ENCODE peak calls at places on chromosomes 6 and 20, in four cellular contexts. F is OCI-LY7, P is HCT116, M is K562. K is an unnamed sample.

GRCh38 chr6:138264372-138264880 is 46.1 kb upstream of the PBOV1 start:
- DNase-seq in P (no peak), M (no peak), F (no peak), K (no peak)

GRCh38 chr6:30380464-30380863 is 35.5 kb downstream of the RPP21 start:
- DNase-seq in M (no peak), F (no peak), P (no peak), K (no peak)

GRCh38 chr6:30518505-30518850 is 29.2 kb downstream of the HLA-E start:
- DNase-seq in M (no peak), F (peak; percentile 43), P (no peak), K (no peak)

GRCh38 chr20:56985286-56985685 is 281.2 kb downstream of the BMP7 start:
- DNase-seq in P (no peak), M (no peak), F (no peak), K (no peak)

GRCh38 chr6:139308936-139309603 is 17.3 kb upstream of the TXLNB start:
- DNase-seq in P (no peak), M (no peak), F (no peak), K (no peak)

GRCh38 chr20:8043687-8044278 is 24.2 kb upstream of the TMX4 start:
- DNase-seq in F (peak; percentile 75), P (peak; percentile 60), M (peak; percentile 42), K (peak; percentile 12)

GRCh38 chr20:2932497-2932896 is 59.2 kb downstream of the PTPRA start:
- DNase-seq in F (no peak), P (no peak), M (no peak), K (no peak)

GRCh38 chr6:163867518-163868292 is 453.2 kb downstream of the QKI start:
- DNase-seq in P (no peak), F (no peak), M (no peak), K (no peak)

GRCh38 chr6:136920858-136921520 is 1.1 kb upstream of the SLC35D3 start:
- DNase-seq in F (no peak), P (no peak), M (no peak), K (no peak)

GRCh38 chr6:170444811-170445211 is 108.3 kb downstream of the PSMB1 start:
- DNase-seq in P (no peak), F (no peak), M (no peak), K (no peak)

GRCh38 chr20:3720626-3721025 is 8.2 kb upstream of the SIGLEC1 start:
- DNase-seq in P (no peak), F (no peak), M (no peak), K (no peak)

GRCh38 chr6:125631165-125631564 is 118.3 kb upstream of the HEY2 start:
- DNase-seq in F (no peak), M (no peak), P (no peak), K (no peak)

GRCh38 chr6:14975124-14975815 is 270.6 kb upstream of the JARID2 start:
- DNase-seq in M (no peak), P (no peak), F (peak; percentile 21), K (no peak)

GRCh38 chr6:10720229-10720959 is 2.5 kb upstream of the TMEM14C start:
- DNase-seq in M (no peak), P (no peak), F (no peak), K (no peak)

GRCh38 chr20:1122388-1123315 is 4.2 kb downstream of the PSMF1 start:
- DNase-seq in P (no peak), M (no peak), F (no peak), K (peak; percentile 20)

GRCh38 chr6:16494781-16495180 is 256.4 kb downstream of the GMPR start:
- DNase-seq in M (no peak), F (no peak), P (no peak), K (no peak)

GRCh38 chr6:95649451-95649850 is 72.1 kb downstream of the MANEA start:
- DNase-seq in F (no peak), P (no peak), M (no peak), K (no peak)

GRCh38 chr6:111911428-111911827 is 38.2 kb upstream of the FYN start:
- DNase-seq in M (no peak), F (no peak), P (no peak), K (no peak)

GRCh38 chr6:84766796-84767590 is 2.6 kb upstream of the TBX18 start:
- DNase-seq in M (no peak), F (no peak), P (no peak), K (no peak)

GRCh38 chr20:46415773-46416172 is 9.4 kb upstream of the ELMO2 start:
- DNase-seq in M (no peak), F (no peak), P (no peak), K (no peak)

GRCh38 chr6:117547688-117548621 is 54.4 kb downstream of the GOPC start:
- DNase-seq in F (no peak), M (no peak), P (no peak), K (no peak)
- H2AFZ ChIP-seq in F (no peak overlapping the region), M (no peak overlapping the region), P (no peak overlapping the region), K (no peak overlapping the region)

GRCh38 chr6:46510656-46511055 is 19.4 kb upstream of the RCAN2 start:
- DNase-seq in P (no peak), M (no peak), F (no peak), K (no peak)
- H3K27ac ChIP-seq in P (no peak overlapping the region), M (no peak overlapping the region), F (no peak overlapping the region), K (no peak overlapping the region)

GRCh38 chr20:58227391-58228102 is 906 bp downstream of the ANKRD60 start:
- DNase-seq in F (no peak), M (no peak), P (no peak), K (no peak)
- H2AFZ ChIP-seq in F (no peak overlapping the region), M (no peak overlapping the region), P (no peak overlapping the region), K (no peak overlapping the region)

GRCh38 chr20:22499475-22500174 is 84.7 kb downstream of the FOXA2 start:
- DNase-seq in M (no peak), P (no peak), F (no peak), K (no peak)
- H3K27ac ChIP-seq in M (no peak overlapping the region), P (no peak overlapping the region), F (no peak overlapping the region), K (no peak overlapping the region)

GRCh38 chr6:154487367-154488275 is 22.9 kb downstream of the CNKSR3 start:
- DNase-seq in P (no peak), F (no peak), M (no peak), K (no peak)
- H2AFZ ChIP-seq in P (no peak overlapping the region), F (no peak overlapping the region), M (no peak overlapping the region), K (no peak overlapping the region)

DNA sequence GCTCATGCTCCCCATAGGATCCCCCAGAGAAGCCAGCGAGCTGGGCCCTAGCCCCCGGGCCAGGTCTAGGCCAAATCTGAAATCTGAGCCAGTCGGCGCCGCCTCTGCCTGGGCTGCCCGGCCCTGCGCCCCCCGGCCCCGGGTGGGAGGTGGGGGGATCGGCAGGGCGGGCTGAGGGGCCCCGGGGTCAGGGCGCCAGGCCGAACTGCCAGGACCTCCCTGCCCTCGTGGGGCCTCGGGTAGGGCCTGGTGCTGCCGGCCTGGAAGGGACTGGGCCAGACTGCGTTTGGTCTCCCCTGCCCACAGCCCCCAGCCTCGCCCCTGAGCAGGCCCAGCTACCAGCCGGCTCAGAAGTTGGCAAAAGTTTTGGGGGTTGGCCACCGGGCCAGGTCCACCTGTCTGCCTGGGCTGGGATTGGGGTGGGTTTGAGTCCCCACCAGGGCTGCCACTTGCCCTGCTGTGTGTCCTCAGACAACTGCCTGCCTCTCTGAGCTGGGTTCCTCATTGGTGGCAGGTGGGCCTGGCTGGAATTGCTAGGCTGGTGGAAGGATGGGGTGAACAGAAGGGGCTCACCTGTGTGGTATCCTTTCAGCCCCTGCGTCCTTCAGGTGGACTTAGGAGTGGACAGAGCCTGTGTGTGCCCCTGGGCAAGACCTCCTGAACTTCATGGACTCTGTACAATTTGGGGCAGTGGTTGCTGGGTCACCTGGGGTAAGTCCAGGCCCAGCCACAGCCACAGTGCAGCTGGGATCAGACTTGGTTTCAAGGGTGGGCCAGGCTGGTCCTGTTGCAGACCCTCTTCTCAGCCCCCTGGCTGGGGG is 796 bp downstream of the SRC start:
- DNase-seq in P (no peak), F (no peak), M (peak; percentile 9), K (no peak)
- H3K27ac ChIP-seq in P (peak overlapping the region; percentile 29), F (no peak overlapping the region), M (no peak overlapping the region), K (no peak overlapping the region)

GRCh38 chr6:108640104-108640503 is 79.4 kb downstream of the FOXO3 start:
- DNase-seq in M (no peak), P (no peak), F (no peak), K (no peak)
- H2AFZ ChIP-seq in M (no peak overlapping the region), P (no peak overlapping the region), F (no peak overlapping the region), K (no peak overlapping the region)

K was measured in PC-9.